ENCODE peak calls at places on chromosome 3, in four cellular contexts. J is right atrium auricular region, C is neural crest cell, V is bronchial epithelial cell. B is an unnamed sample.

GRCh38 chr3:194485876-194486539 is 794 bp downstream of the ATP13A3 start:
- DNase-seq in J (peak), C (no peak), V (no peak), B (no peak)

GRCh38 chr3:133426721-133427120 is 26.9 kb downstream of the BFSP2 start:
- DNase-seq in C (no peak), J (no peak), V (peak), B (no peak)

GRCh38 chr3:77134801-77135200 is 94.9 kb downstream of the ROBO2 start:
- DNase-seq in J (no peak), V (no peak), C (no peak), B (no peak)

GRCh38 chr3:124686028-124686670 is 44.1 kb upstream of the UMPS start:
- DNase-seq in J (peak), V (peak), C (no peak), B (no peak)

GRCh38 chr3:149581248-149581647 is 76.6 kb downstream of the WWTR1 start:
- DNase-seq in V (peak), J (no peak), C (no peak), B (no peak)

GRCh38 chr3:180594631-180595348 is 7.2 kb upstream of the TTC14 start:
- DNase-seq in V (peak), J (no peak), C (no peak), B (peak)

GRCh38 chr3:143163562-143163961 is 44.0 kb downstream of the CHST2 start:
- DNase-seq in J (no peak), C (no peak), V (no peak), B (no peak)

GRCh38 chr3:105958237-105959000 is 89.6 kb upstream of the CBLB start:
- DNase-seq in J (no peak), V (peak), C (no peak), B (no peak)

GRCh38 chr3:189573004-189573403 is 58.2 kb upstream of the TP63 start:
- DNase-seq in C (no peak), J (no peak), V (no peak), B (no peak)

GRCh38 chr3:113947372-113948014 is at the start of gene ZDHHC23:
- DNase-seq in C (peak), J (no peak), V (peak), B (peak)

GRCh38 chr3:197713477-197713822 is 23.3 kb downstream of the RUBCN start:
- DNase-seq in C (no peak), V (no peak), J (no peak), B (no peak)

GRCh38 chr3:98406034-98406433 is 15.6 kb downstream of the OR5K3 start:
- DNase-seq in V (no peak), J (no peak), C (no peak), B (no peak)

GRCh38 chr3:189727898-189728297 is 96.7 kb downstream of the TP63 start:
- DNase-seq in J (no peak), C (no peak), V (peak), B (no peak)

GRCh38 chr3:20141841-20142240 is 44.2 kb downstream of the SGO1 start:
- DNase-seq in J (no peak), C (peak), V (no peak), B (no peak)

GRCh38 chr3:172517859-172518466 is 5.3 kb downstream of the TNFSF10 start:
- DNase-seq in V (peak), J (no peak), C (no peak), B (no peak)

GRCh38 chr3:13852638-13853009 is 27.2 kb downstream of the WNT7A start:
- DNase-seq in J (no peak), V (peak), C (no peak), B (peak)

GRCh38 chr3:11009898-11010297 is 17.4 kb downstream of the SLC6A1 start:
- DNase-seq in V (no peak), C (no peak), J (no peak), B (no peak)

GRCh38 chr3:188646592-188646991 is 492.6 kb downstream of the LPP start:
- DNase-seq in C (no peak), V (no peak), J (no peak), B (peak)

GRCh38 chr3:184581331-184582210 is 20.0 kb downstream of the EPHB3 start:
- DNase-seq in J (no peak), C (no peak), V (no peak), B (no peak)

GRCh38 chr3:179105881-179106280 is 34.3 kb upstream of the ZMAT3 start:
- DNase-seq in C (no peak), V (no peak), J (no peak), B (no peak)

GRCh38 chr3:45223889-45224730 is 2.0 kb downstream of the TMEM158 start:
- DNase-seq in V (peak), J (no peak), C (no peak), B (no peak)

GRCh38 chr3:105304487-105304886 is 62.2 kb upstream of the ALCAM start:
- DNase-seq in V (no peak), C (no peak), J (no peak), B (no peak)

GRCh38 chr3:105798381-105798934 is 70.4 kb downstream of the CBLB start:
- DNase-seq in C (no peak), J (no peak), V (no peak), B (no peak)

GRCh38 chr3:23459437-23459836 is 256.3 kb downstream of the UBE2E2 start:
- DNase-seq in J (no peak), C (no peak), V (no peak), B (no peak)

GRCh38 chr3:152474585-152474984 is 205.9 kb downstream of the MBNL1 start:
- DNase-seq in J (no peak), V (peak), C (no peak), B (peak)

DNA sequence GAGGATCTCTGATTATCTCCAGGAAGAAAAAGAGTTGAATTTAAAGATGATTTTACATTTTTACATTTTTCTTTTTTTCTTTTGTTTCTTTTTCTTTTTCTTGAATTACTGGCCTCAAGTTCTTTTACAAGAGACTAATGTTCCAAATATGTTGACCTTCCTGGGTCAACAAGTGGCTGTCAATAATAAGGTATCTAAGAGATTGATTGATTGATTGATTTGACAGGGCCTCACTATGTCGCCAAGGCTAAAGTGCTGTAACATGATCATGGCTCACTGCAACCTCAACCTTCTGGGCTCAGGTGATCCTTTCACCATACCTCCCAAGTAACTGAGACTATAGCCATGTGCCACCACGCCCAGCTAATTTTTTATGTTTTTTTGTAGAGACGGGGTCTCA is 44.6 kb downstream of the KIF9 start:
- DNase-seq in C (no peak), J (no peak), V (no peak), B (no peak)
- TF ChIP-seq CTCF in C (no peak), J (no peak), V (no peak), B (no peak)

GRCh38 chr3:39541917-39542329 is 74.4 kb downstream of the MOBP start:
- DNase-seq in V (peak), C (no peak), J (no peak), B (peak)
- TF ChIP-seq CTCF in V (peak), C (peak), J (peak), B (peak)

GRCh38 chr3:25096536-25096935 is 331.5 kb upstream of the RARB start:
- DNase-seq in V (peak), J (no peak), C (no peak), B (no peak)

GRCh38 chr3:25097023-25097422 is 331.0 kb upstream of the RARB start:
- DNase-seq in J (no peak), V (no peak), C (no peak), B (no peak)

GRCh38 chr3:25090869-25091453 is 337.1 kb upstream of the RARB start:
- DNase-seq in C (no peak), V (no peak), J (no peak), B (no peak)

GRCh38 chr3:25091938-25092337 is 336.1 kb upstream of the RARB start:
- DNase-seq in C (no peak), J (no peak), V (no peak), B (no peak)

DNA sequence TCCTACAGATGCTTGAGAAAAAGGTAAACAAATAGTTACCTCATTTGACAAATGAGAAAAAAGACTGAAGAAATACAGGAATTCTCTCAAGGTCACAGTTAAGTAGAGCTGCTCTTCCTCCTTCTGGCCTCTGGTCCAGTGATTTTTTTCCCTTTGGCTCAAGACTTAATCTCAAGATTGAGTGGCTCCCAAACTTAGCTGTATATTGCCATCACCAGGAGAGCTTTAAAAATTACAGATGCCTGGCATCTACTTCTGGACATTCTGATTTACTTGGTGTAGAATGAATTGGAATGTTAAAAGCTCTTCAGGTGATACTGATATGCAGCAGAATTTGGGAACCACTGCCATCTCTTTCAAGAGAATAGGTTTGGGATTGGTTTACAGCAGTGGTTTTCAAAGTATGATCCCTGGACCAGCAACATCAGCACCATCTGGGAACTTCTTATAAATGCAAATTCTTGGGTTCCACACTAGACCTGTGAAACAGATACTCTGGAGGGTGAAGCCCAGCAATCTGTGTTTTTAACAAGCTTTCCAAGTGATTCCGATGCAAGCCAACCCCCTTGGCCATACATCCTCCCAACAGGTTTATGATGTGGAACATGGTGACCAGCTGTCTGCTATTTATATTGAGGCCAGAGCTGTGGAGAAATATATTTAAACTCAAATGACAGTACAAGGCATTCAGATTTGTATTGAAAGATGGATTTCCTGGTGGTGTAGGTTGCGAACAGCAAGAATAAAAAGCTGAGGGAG is 333.0 kb upstream of the RARB start:
- DNase-seq in V (no peak), C (no peak), J (no peak), B (no peak)
- TF ChIP-seq CTCF in V (no peak), C (no peak), J (peak), B (no peak)

GRCh38 chr3:141507392-141508066 is 20.7 kb downstream of the RASA2 start:
- DNase-seq in J (no peak), C (no peak), V (no peak), B (no peak)
- TF ChIP-seq CTCF in J (no peak), C (no peak), V (no peak), B (no peak)